ENCODE peak calls at places on chromosomes 4 and X, in four cellular contexts. M is mucosa of descending colon, T is bronchial epithelial cell, F is ACHN. E is an unnamed sample.

GRCh38 chrX:45230410-45230809 is 29.7 kb upstream of the DIPK2B start:
- DNase-seq in M (no peak), T (no peak), F (no peak), E (no peak)

GRCh38 chr4:95087657-95088455 is 330.1 kb downstream of the BMPR1B start:
- DNase-seq in M (no peak), T (peak; percentile 58), F (no peak), E (no peak)

GRCh38 chr4:169940460-169940859 is 85.7 kb downstream of the MFAP3L start:
- DNase-seq in M (no peak), T (no peak), F (no peak), E (no peak)

GRCh38 chr4:81237791-81238190 is 22.8 kb upstream of the PRKG2 start:
- DNase-seq in M (no peak), T (peak; percentile 30), F (no peak), E (no peak)

GRCh38 chr4:8838296-8838695 is 33.3 kb downstream of the HMX1 start:
- DNase-seq in M (no peak), T (no peak), F (no peak), E (no peak)

GRCh38 chr4:84493092-84493850 is 5.8 kb downstream of the NKX6-1 start:
- DNase-seq in M (peak; percentile 47), T (no peak), F (peak; percentile 41), E (no peak)

GRCh38 chr4:93103042-93103441 is 725.5 kb upstream of the ATOH1 start:
- DNase-seq in M (no peak), T (no peak), F (no peak), E (no peak)

GRCh38 chr4:15130441-15130840 is 128.2 kb downstream of the CPEB2 start:
- DNase-seq in M (no peak), T (no peak), F (no peak), E (peak; percentile 15)

GRCh38 chr4:134666640-134667039 is 465.1 kb upstream of the PABPC4L start:
- DNase-seq in M (no peak), T (no peak), F (no peak), E (no peak)

GRCh38 chr4:142567199-142567598 is 278.9 kb downstream of the INPP4B start:
- DNase-seq in M (peak; percentile 51), T (peak; percentile 63), F (no peak), E (no peak)

GRCh38 chr4:79225360-79225759 is 100.5 kb downstream of the NAA11 start:
- DNase-seq in M (no peak), T (no peak), F (no peak), E (no peak)

GRCh38 chrX:22246620-22247019 is 26.1 kb upstream of the CBLL2 start:
- DNase-seq in M (no peak), T (peak; percentile 93), F (no peak), E (peak; percentile 8)

GRCh38 chr4:76584235-76585152 is 149.5 kb downstream of the SHROOM3 start:
- DNase-seq in M (no peak), T (no peak), F (no peak), E (no peak)

GRCh38 chr4:62328526-62328925 is 1128.4 kb downstream of the ADGRL3 start:
- DNase-seq in M (no peak), T (no peak), F (no peak), E (no peak)

GRCh38 chr4:6198768-6199343 is 1.5 kb downstream of the JAKMIP1 start:
- DNase-seq in M (no peak), T (no peak), F (no peak), E (no peak)

GRCh38 chr4:54359919-54360650 is 131.0 kb downstream of the PDGFRA start:
- DNase-seq in M (no peak), T (no peak), F (no peak), E (no peak)

GRCh38 chr4:7108660-7109059 is 40.8 kb upstream of the GRPEL1 start:
- DNase-seq in M (no peak), T (no peak), F (no peak), E (no peak)

GRCh38 chr4:158462611-158463010 is 59.1 kb upstream of the RXFP1 start:
- DNase-seq in M (no peak), T (peak; percentile 76), F (no peak), E (no peak)

GRCh38 chr4:22500128-22500611 is 15.7 kb downstream of the ADGRA3 start:
- DNase-seq in M (peak; percentile 71), T (peak; percentile 64), F (no peak), E (no peak)

GRCh38 chrX:72714471-72714916 is 388 bp upstream of the PHKA1 start:
- DNase-seq in M (peak; percentile 54), T (peak; percentile 53), F (peak; percentile 47), E (peak; percentile 19)

GRCh38 chr4:1080961-1081688 is 32.2 kb downstream of the RNF212 start:
- DNase-seq in M (no peak), T (peak; percentile 93), F (peak; percentile 47), E (no peak)

GRCh38 chrX:50971390-50971789 is 60.9 kb downstream of the BMP15 start:
- DNase-seq in M (no peak), T (peak; percentile 83), F (peak; percentile 66), E (peak; percentile 59)

GRCh38 chrX:123975180-123975579 is 13.7 kb downstream of the STAG2 start:
- DNase-seq in M (no peak), T (peak; percentile 29), F (peak; percentile 12), E (peak; percentile 20)

GRCh38 chrX:41720125-41720780 is 3.7 kb upstream of the GPR82 start:
- DNase-seq in M (peak; percentile 14), T (peak; percentile 12), F (no peak), E (no peak)

GRCh38 chr4:3864736-3865721 is 98.8 kb downstream of the ADRA2C start:
- DNase-seq in M (no peak), T (no peak), F (no peak), E (no peak)

GRCh38 chr4:125735107-125735506 is 420.4 kb downstream of the FAT4 start:
- DNase-seq in M (no peak), T (peak; percentile 86), F (peak; percentile 94), E (peak; percentile 99)

GRCh38 chr4:142248946-142249345 is 597.2 kb downstream of the INPP4B start:
- DNase-seq in M (no peak), T (peak; percentile 81), F (no peak), E (no peak)

GRCh38 chr4:96134806-96135205 is 294.9 kb downstream of the PDHA2 start:
- DNase-seq in M (no peak), T (no peak), F (no peak), E (no peak)

GRCh38 chrX:77924320-77924859 is 13.9 kb downstream of the ATP7A start:
- DNase-seq in M (no peak), T (no peak), F (no peak), E (no peak)

GRCh38 chrX:135389717-135390116 is 32.0 kb upstream of the SMIM10L2A start:
- DNase-seq in M (no peak), T (peak; percentile 93), F (peak; percentile 59), E (peak; percentile 59)

GRCh38 chr4:125689839-125690238 is 375.1 kb downstream of the FAT4 start:
- DNase-seq in M (no peak), T (no peak), F (no peak), E (no peak)

GRCh38 chrX:120560842-120561633 is at the start of gene CUL4B:
- DNase-seq in M (peak; percentile 94), T (peak; percentile 82), F (peak; percentile 87), E (peak; percentile 67)

GRCh38 chr4:113835005-113835404 is 73.5 kb upstream of the CAMK2D start:
- DNase-seq in M (no peak), T (peak; percentile 59), F (peak; percentile 10), E (no peak)

GRCh38 chrX:103442536-103442901 is 66.2 kb downstream of the BEX3 start:
- DNase-seq in M (no peak), T (peak; percentile 89), F (no peak), E (no peak)

GRCh38 chr4:130028552-130028951 is 932.6 kb downstream of the C4orf33 start:
- DNase-seq in M (no peak), T (no peak), F (no peak), E (no peak)

GRCh38 chrX:97030463-97030862 is 146.8 kb downstream of the RPA4 start:
- DNase-seq in M (no peak), T (no peak), F (no peak), E (no peak)

GRCh38 chr4:7960017-7960789 is 20.5 kb upstream of the AFAP1 start:
- DNase-seq in M (no peak), T (peak; percentile 69), F (no peak), E (no peak)

GRCh38 chr4:152851226-152851625 is 71.5 kb downstream of the ARFIP1 start:
- DNase-seq in M (no peak), T (no peak), F (no peak), E (no peak)

GRCh38 chr4:24321151-24321550 is 263.2 kb downstream of the DHX15 start:
- DNase-seq in M (no peak), T (peak; percentile 73), F (no peak), E (no peak)